ENCODE peak calls at places on chromosomes 7 and 10, in nine cellular contexts. D, Q, Z, F, N, V, L, H and G are unnamed samples.

GRCh38 chr10:100803481-100803880 is 58.1 kb downstream of the PAX2 start:
- DNase-seq in Q (no peak), N (no peak), F (no peak), L (no peak), D (no peak), Z (no peak), V (no peak), H (no peak), G (no peak)

GRCh38 chr7:16657656-16658279 is 11.8 kb downstream of the BZW2 start:
- DNase-seq in V (no peak), Z (no peak), D (peak; percentile 53), N (no peak), L (peak; percentile 94), H (no peak), Q (peak; percentile 95), F (no peak), G (no peak)

GRCh38 chr10:127278001-127278400 is 81.6 kb upstream of the INSYN2A start:
- DNase-seq in L (peak; percentile 59), V (no peak), H (no peak), D (peak; percentile 65), Q (peak; percentile 65), F (no peak), N (no peak), Z (no peak), G (no peak)

GRCh38 chr10:78203915-78204818 is 170.5 kb downstream of the RPS24 start:
- DNase-seq in H (peak; percentile 62), L (no peak), N (no peak), F (no peak), Z (no peak), V (no peak), Q (no peak), D (no peak), G (no peak)

GRCh38 chr7:76260171-76260703 is 42.2 kb upstream of the HSPB1 start:
- DNase-seq in Q (peak; percentile 28), D (peak; percentile 75), L (peak; percentile 28), N (no peak), V (no peak), H (no peak), F (peak; percentile 39), Z (no peak), G (peak; percentile 37)

GRCh38 chr10:33233191-33233590 is 101.3 kb downstream of the NRP1 start:
- DNase-seq in F (no peak), Q (no peak), Z (no peak), H (no peak), V (no peak), L (peak; percentile 22), N (no peak), D (no peak), G (no peak)

GRCh38 chr7:120064565-120064964 is 208.4 kb upstream of the KCND2 start:
- DNase-seq in Q (peak; percentile 85), Z (no peak), D (no peak), L (peak; percentile 92), H (no peak), V (no peak), N (no peak), F (no peak), G (no peak)

GRCh38 chr7:140435252-140435895 is 31.5 kb downstream of the RAB19 start:
- DNase-seq in L (no peak), Z (no peak), Q (no peak), N (no peak), V (no peak), F (no peak), D (no peak), H (no peak), G (no peak)

GRCh38 chr7:2808891-2809660 is 35.0 kb downstream of the GNA12 start:
- DNase-seq in V (no peak), H (peak; percentile 63), F (no peak), Z (no peak), D (no peak), L (no peak), Q (no peak), N (no peak), G (no peak)

GRCh38 chr10:132728741-132729140 is 57.2 kb downstream of the NKX6-2 start:
- DNase-seq in Q (no peak), D (no peak), L (no peak), N (no peak), H (no peak), Z (no peak), F (no peak), V (no peak), G (no peak)